ENCODE peak calls at places on chromosome 11, in five cellular contexts. One of them, this sample, is unnamed. For H3K4me1, the result is how much of the 10 kb centered on the place peaks cover.

GRCh38 chr11:76119779-76120178 is 86.5 kb downstream of the WNT11 start:
- DNase-seq in ovary: no peak
- DNase-seq in IMR-90: no peak
- DNase-seq in adrenal gland: no peak
- DNase-seq in testis: no peak
- DNase-seq in this sample: no peak

GRCh38 chr11:124069429-124070401 is 28.6 kb upstream of the OR10G7 start:
- DNase-seq in ovary: no peak
- DNase-seq in IMR-90: peak
- DNase-seq in adrenal gland: no peak
- DNase-seq in testis: peak
- DNase-seq in this sample: no peak

GRCh38 chr11:111602865-111603632 is 800 bp downstream of the SIK2 start:
- DNase-seq in ovary: no peak
- DNase-seq in IMR-90: peak
- DNase-seq in adrenal gland: peak
- DNase-seq in testis: peak
- DNase-seq in this sample: peak

GRCh38 chr11:62555464-62556092 is 9.0 kb upstream of the AHNAK start:
- DNase-seq in ovary: no peak
- DNase-seq in IMR-90: peak
- DNase-seq in adrenal gland: no peak
- DNase-seq in testis: no peak
- DNase-seq in this sample: no peak

GRCh38 chr11:112025682-112026081 is 474 bp downstream of the DLAT start:
- DNase-seq in ovary: no peak
- DNase-seq in IMR-90: peak
- DNase-seq in adrenal gland: no peak
- DNase-seq in testis: no peak
- DNase-seq in this sample: no peak

GRCh38 chr11:35622070-35622469 is 3.8 kb downstream of the FJX1 start:
- DNase-seq in ovary: no peak
- DNase-seq in IMR-90: peak
- DNase-seq in adrenal gland: no peak
- DNase-seq in testis: no peak
- DNase-seq in this sample: no peak

GRCh38 chr11:115616941-115617340 is 112.7 kb upstream of the CADM1 start:
- DNase-seq in ovary: no peak
- DNase-seq in IMR-90: peak
- DNase-seq in adrenal gland: peak
- DNase-seq in testis: no peak
- DNase-seq in this sample: peak

GRCh38 chr11:81840375-81840774 is 893.3 kb downstream of the FAM181B start:
- DNase-seq in ovary: no peak
- DNase-seq in IMR-90: no peak
- DNase-seq in adrenal gland: no peak
- DNase-seq in testis: no peak
- DNase-seq in this sample: no peak

GRCh38 chr11:12042215-12042676 is 33.8 kb upstream of the DKK3 start:
- DNase-seq in ovary: no peak
- DNase-seq in IMR-90: peak
- DNase-seq in adrenal gland: no peak
- DNase-seq in testis: no peak
- DNase-seq in this sample: no peak

GRCh38 chr11:126751242-126751641 is 249.3 kb downstream of the KIRREL3 start:
- DNase-seq in ovary: no peak
- DNase-seq in IMR-90: peak
- DNase-seq in adrenal gland: no peak
- DNase-seq in testis: no peak
- DNase-seq in this sample: no peak

GRCh38 chr11:35785287-35786167 is 123.0 kb downstream of the TRIM44 start:
- DNase-seq in ovary: no peak
- DNase-seq in IMR-90: no peak
- DNase-seq in adrenal gland: no peak
- DNase-seq in testis: peak
- DNase-seq in this sample: no peak

GRCh38 chr11:36129955-36130354 is 159.3 kb downstream of the COMMD9 start:
- DNase-seq in ovary: no peak
- DNase-seq in IMR-90: no peak
- DNase-seq in adrenal gland: no peak
- DNase-seq in testis: no peak
- DNase-seq in this sample: no peak

GRCh38 chr11:406796-407650 is 7.8 kb downstream of the SIGIRR start:
- DNase-seq in ovary: peak
- DNase-seq in IMR-90: peak
- DNase-seq in adrenal gland: peak
- DNase-seq in testis: peak
- DNase-seq in this sample: peak

GRCh38 chr11:131859811-131860210 is 489.4 kb downstream of the NTM start:
- DNase-seq in ovary: no peak
- DNase-seq in IMR-90: peak
- DNase-seq in adrenal gland: no peak
- DNase-seq in testis: no peak
- DNase-seq in this sample: no peak

GRCh38 chr11:2526808-2527381 is 82.1 kb downstream of the KCNQ1 start:
- DNase-seq in ovary: peak
- DNase-seq in IMR-90: no peak
- DNase-seq in adrenal gland: peak
- DNase-seq in testis: peak
- DNase-seq in this sample: peak

GRCh38 chr11:94938399-94939055 is 34.8 kb downstream of the CWC15 start:
- DNase-seq in ovary: no peak
- DNase-seq in IMR-90: peak
- DNase-seq in adrenal gland: peak
- DNase-seq in testis: peak
- DNase-seq in this sample: peak

GRCh38 chr11:19060629-19061028 is at the start of gene MRGPRX2:
- DNase-seq in ovary: no peak
- DNase-seq in IMR-90: no peak
- DNase-seq in adrenal gland: no peak
- DNase-seq in testis: no peak
- DNase-seq in this sample: no peak

GRCh38 chr11:47856186-47856585 is 8.0 kb upstream of the NUP160 start:
- DNase-seq in ovary: no peak
- DNase-seq in IMR-90: peak
- DNase-seq in adrenal gland: no peak
- DNase-seq in testis: no peak
- DNase-seq in this sample: no peak

GRCh38 chr11:78414321-78415051 is 3.1 kb downstream of the GAB2 start:
- DNase-seq in ovary: no peak
- DNase-seq in IMR-90: peak
- DNase-seq in adrenal gland: no peak
- DNase-seq in testis: no peak
- DNase-seq in this sample: no peak

GRCh38 chr11:57982763-57983162 is 40.9 kb upstream of the OR9Q1 start:
- DNase-seq in ovary: no peak
- DNase-seq in IMR-90: no peak
- DNase-seq in adrenal gland: no peak
- DNase-seq in testis: no peak
- DNase-seq in this sample: no peak

DNA sequence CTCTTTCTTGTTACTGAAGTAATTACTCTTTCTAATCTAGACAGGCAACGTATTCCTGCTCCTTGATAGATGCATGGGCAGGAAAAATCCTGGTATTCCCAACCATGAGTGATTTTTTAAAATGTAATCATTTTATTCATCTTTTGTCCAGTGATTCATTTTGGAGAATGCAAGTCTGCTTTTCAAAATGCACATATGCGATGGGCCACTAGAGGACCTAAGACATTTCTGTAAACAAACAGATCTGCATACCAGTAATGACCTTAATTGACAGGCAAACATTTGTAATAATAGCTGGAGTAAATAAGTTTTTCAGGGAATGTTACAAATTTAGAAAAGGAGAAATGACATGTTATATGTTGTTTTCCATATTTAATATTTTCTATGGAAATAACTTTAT is 1167.6 kb downstream of the JRKL start:
- DNase-seq in ovary: no peak
- DNase-seq in IMR-90: no peak
- DNase-seq in adrenal gland: no peak
- DNase-seq in testis: no peak
- DNase-seq in this sample: no peak
- TF ChIP-seq CTCF in ovary: no peak
- TF ChIP-seq CTCF in IMR-90: no peak
- TF ChIP-seq CTCF in adrenal gland: no peak
- TF ChIP-seq CTCF in testis: peak
- TF ChIP-seq CTCF in this sample: peak

GRCh38 chr11:59117774-59118173 is 10.7 kb downstream of the FAM111B start:
- DNase-seq in ovary: no peak
- DNase-seq in IMR-90: no peak
- DNase-seq in adrenal gland: no peak
- DNase-seq in testis: no peak
- DNase-seq in this sample: no peak
- TF ChIP-seq POLR2A in ovary: no peak
- TF ChIP-seq POLR2A in IMR-90: no peak
- TF ChIP-seq POLR2A in adrenal gland: no peak
- TF ChIP-seq POLR2A in testis: no peak
- TF ChIP-seq POLR2A in this sample: no peak

DNA sequence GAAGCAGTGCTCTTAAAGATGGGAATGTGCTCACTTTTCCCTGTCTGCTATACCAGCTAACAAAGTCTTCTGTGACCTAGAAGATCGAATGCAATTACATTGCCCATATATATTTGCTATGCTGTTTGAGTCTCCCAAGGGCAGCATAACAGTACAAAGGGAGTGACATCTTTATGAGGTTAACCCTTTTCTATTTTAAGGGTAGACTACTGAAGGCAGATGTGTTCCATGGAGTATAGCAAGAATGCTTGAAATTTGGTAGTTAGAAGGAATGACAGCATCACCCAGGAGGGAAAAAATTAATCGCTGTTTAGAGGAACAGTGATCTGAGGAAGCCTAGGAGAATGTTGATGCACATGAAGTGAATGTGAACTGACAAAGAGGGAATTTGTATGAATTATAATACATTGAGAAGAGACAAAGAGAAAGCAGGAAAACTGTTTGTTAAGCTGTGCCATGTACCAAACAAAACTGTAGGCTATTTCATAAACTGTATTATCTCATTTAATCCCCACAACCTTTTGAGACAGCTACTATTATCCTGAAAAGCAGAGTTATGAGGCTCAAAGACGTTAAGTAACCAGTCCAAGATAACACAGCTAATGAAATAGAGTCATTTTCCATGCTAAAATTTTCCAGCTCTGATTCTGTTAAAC is 13.0 kb downstream of the MAML2 start:
- DNase-seq in ovary: no peak
- DNase-seq in IMR-90: no peak
- DNase-seq in adrenal gland: no peak
- DNase-seq in testis: no peak
- DNase-seq in this sample: no peak
- H3K4me1 ChIP-seq in ovary: under half
- H3K4me1 ChIP-seq in IMR-90: under half
- H3K4me1 ChIP-seq in adrenal gland: under half
- H3K4me1 ChIP-seq in testis: under half
- H3K4me1 ChIP-seq in this sample: under half

GRCh38 chr11:119995730-119996491 is 142.0 kb downstream of the TRIM29 start:
- DNase-seq in ovary: no peak
- DNase-seq in IMR-90: no peak
- DNase-seq in adrenal gland: no peak
- DNase-seq in testis: no peak
- DNase-seq in this sample: no peak
- TF ChIP-seq CTCF in ovary: no peak
- TF ChIP-seq CTCF in IMR-90: no peak
- TF ChIP-seq CTCF in adrenal gland: no peak
- TF ChIP-seq CTCF in testis: no peak
- TF ChIP-seq CTCF in this sample: no peak

GRCh38 chr11:87417951-87418350 is 380.2 kb downstream of the TMEM135 start:
- DNase-seq in ovary: no peak
- DNase-seq in IMR-90: no peak
- DNase-seq in adrenal gland: no peak
- DNase-seq in testis: no peak
- DNase-seq in this sample: no peak
- TF ChIP-seq POLR2A in ovary: no peak
- TF ChIP-seq POLR2A in IMR-90: no peak
- TF ChIP-seq POLR2A in adrenal gland: no peak
- TF ChIP-seq POLR2A in testis: no peak
- TF ChIP-seq POLR2A in this sample: no peak

GRCh38 chr11:63869686-63870085 is 30.8 kb downstream of the MARK2 start:
- DNase-seq in ovary: no peak
- DNase-seq in IMR-90: no peak
- DNase-seq in adrenal gland: no peak
- DNase-seq in testis: no peak
- DNase-seq in this sample: no peak
- H3K4me1 ChIP-seq in ovary: under half
- H3K4me1 ChIP-seq in IMR-90: under half
- H3K4me1 ChIP-seq in adrenal gland: half or more
- H3K4me1 ChIP-seq in testis: under half
- H3K4me1 ChIP-seq in this sample: under half

GRCh38 chr11:68024508-68024907 is 6.0 kb upstream of the NDUFS8 start:
- DNase-seq in ovary: no peak
- DNase-seq in IMR-90: no peak
- DNase-seq in adrenal gland: no peak
- DNase-seq in testis: no peak
- DNase-seq in this sample: no peak
- TF ChIP-seq CTCF in ovary: no peak
- TF ChIP-seq CTCF in IMR-90: no peak
- TF ChIP-seq CTCF in adrenal gland: no peak
- TF ChIP-seq CTCF in testis: no peak
- TF ChIP-seq CTCF in this sample: no peak

GRCh38 chr11:60459345-60459744 is 3.7 kb downstream of the MS4A1 start:
- DNase-seq in ovary: no peak
- DNase-seq in IMR-90: no peak
- DNase-seq in adrenal gland: no peak
- DNase-seq in testis: no peak
- DNase-seq in this sample: no peak

GRCh38 chr11:60457576-60457975 is 1.9 kb downstream of the MS4A1 start:
- DNase-seq in ovary: no peak
- DNase-seq in IMR-90: no peak
- DNase-seq in adrenal gland: no peak
- DNase-seq in testis: no peak
- DNase-seq in this sample: no peak

GRCh38 chr11:60454212-60454611 is 1.4 kb upstream of the MS4A1 start:
- DNase-seq in ovary: no peak
- DNase-seq in IMR-90: no peak
- DNase-seq in adrenal gland: no peak
- DNase-seq in testis: no peak
- DNase-seq in this sample: no peak

GRCh38 chr11:60455531-60456042 is at the start of gene MS4A1:
- DNase-seq in ovary: no peak
- DNase-seq in IMR-90: no peak
- DNase-seq in adrenal gland: no peak
- DNase-seq in testis: no peak
- DNase-seq in this sample: no peak
- TF ChIP-seq POLR2A in ovary: no peak
- TF ChIP-seq POLR2A in IMR-90: no peak
- TF ChIP-seq POLR2A in adrenal gland: no peak
- TF ChIP-seq POLR2A in testis: no peak
- TF ChIP-seq POLR2A in this sample: no peak

This sample was measured in heart left ventricle.